ENCODE peak calls at places on chromosomes 13 and 19, in nine cellular contexts. I, B, P, M, L, C, Y, E and J are unnamed samples.

GRCh38 chr19:24054044-24054935 is 32.7 kb upstream of the ZNF254 start:
- DNase-seq in P (peak), M (no peak), E (peak), Y (no peak), I (no peak), L (no peak), B (peak), C (no peak), J (no peak)

GRCh38 chr13:35722438-35723060 is 246.1 kb upstream of the MAB21L1 start:
- DNase-seq in E (no peak), Y (no peak), M (no peak), P (no peak), I (no peak), B (no peak), C (no peak), L (no peak), J (no peak)

GRCh38 chr13:54034047-54034446 is 1005.4 kb downstream of the OLFM4 start:
- DNase-seq in Y (no peak), P (no peak), I (no peak), M (no peak), E (no peak), L (no peak), B (no peak), C (no peak), J (no peak)

GRCh38 chr19:33675501-33676124 is 53.9 kb downstream of the CHST8 start:
- DNase-seq in P (no peak), B (no peak), L (no peak), M (no peak), Y (peak), E (no peak), C (peak), I (no peak), J (peak)

GRCh38 chr19:13615890-13616289 is 109.6 kb upstream of the CACNA1A start:
- DNase-seq in I (no peak), C (no peak), E (no peak), P (no peak), B (no peak), Y (no peak), L (no peak), M (no peak), J (no peak)

GRCh38 chr13:39273953-39274352 is 235.7 kb downstream of the NHLRC3 start:
- DNase-seq in C (no peak), M (no peak), Y (no peak), P (no peak), E (peak), L (no peak), B (no peak), I (peak), J (no peak)

GRCh38 chr19:8811315-8812172 is 20.6 kb downstream of the ZNF558 start:
- DNase-seq in Y (no peak), P (no peak), B (no peak), C (no peak), L (no peak), E (peak), M (no peak), I (no peak), J (no peak)

GRCh38 chr13:66200555-66200954 is 1029.6 kb downstream of the PCDH9 start:
- DNase-seq in P (no peak), Y (no peak), B (no peak), M (no peak), I (no peak), C (no peak), L (no peak), E (no peak), J (no peak)

GRCh38 chr13:20441879-20442278 is 83.8 kb downstream of the CRYL1 start:
- DNase-seq in L (no peak), E (peak), B (no peak), M (no peak), Y (no peak), P (peak), C (no peak), I (no peak), J (no peak)

GRCh38 chr19:45713141-45713540 is 17.6 kb downstream of the FBXO46 start:
- DNase-seq in Y (no peak), B (no peak), E (no peak), L (no peak), I (no peak), P (no peak), C (no peak), M (no peak), J (no peak)

GRCh38 chr13:45340422-45341033 is 455 bp downstream of the TPT1 start:
- DNase-seq in I (peak), P (peak), C (peak), E (peak), Y (peak), B (peak), M (peak), L (peak), J (peak)

GRCh38 chr19:14434157-14434501 is 1.0 kb downstream of the PKN1 start:
- DNase-seq in P (no peak), L (no peak), E (peak), I (no peak), C (no peak), M (no peak), Y (no peak), B (no peak), J (no peak)

GRCh38 chr13:76887070-76887563 is 912 bp upstream of the KCTD12 start:
- DNase-seq in Y (no peak), P (no peak), M (no peak), C (no peak), I (peak), E (no peak), L (no peak), B (no peak), J (no peak)

GRCh38 chr13:84574851-84575250 is 692.6 kb upstream of the SLITRK1 start:
- DNase-seq in Y (no peak), M (no peak), B (no peak), I (no peak), P (no peak), C (no peak), L (no peak), E (peak), J (no peak)

GRCh38 chr13:52002361-52002760 is 8.9 kb downstream of the ATP7B start:
- DNase-seq in C (no peak), E (no peak), P (no peak), M (no peak), L (no peak), Y (no peak), B (no peak), I (no peak), J (no peak)

GRCh38 chr13:114054269-114054668 is 78.2 kb downstream of the RASA3 start:
- DNase-seq in Y (no peak), P (no peak), L (no peak), B (no peak), E (no peak), I (peak), C (no peak), M (no peak), J (no peak)

GRCh38 chr13:113430378-113431110 is 22.7 kb downstream of the ADPRHL1 start:
- DNase-seq in M (no peak), B (no peak), I (no peak), L (no peak), E (no peak), P (no peak), C (no peak), Y (no peak), J (no peak)

GRCh38 chr13:96796234-96796633 is 198.0 kb downstream of the OXGR1 start:
- DNase-seq in B (no peak), L (no peak), P (no peak), C (no peak), I (no peak), Y (no peak), M (no peak), E (peak), J (no peak)

DNA sequence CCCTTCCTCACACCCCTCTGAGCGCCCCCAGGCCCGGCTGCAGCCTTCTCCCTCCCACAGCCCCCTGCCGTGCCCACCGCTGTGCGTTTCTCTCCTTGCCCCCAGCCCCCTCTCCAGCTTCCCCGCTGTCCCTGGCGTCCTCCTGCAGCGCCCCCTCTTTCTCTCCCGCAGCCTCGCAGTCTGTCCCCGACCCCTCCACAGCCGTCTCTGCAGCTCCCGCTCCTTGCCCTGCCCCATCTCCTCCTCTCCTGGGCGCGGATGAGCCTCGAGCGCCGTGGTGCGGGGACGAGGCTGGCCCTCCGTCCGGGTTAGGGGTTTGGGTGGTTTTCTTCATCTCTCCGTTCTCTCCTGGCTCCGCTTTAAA is 1.1 kb downstream of the KMT5C start:
- DNase-seq in B (no peak), M (no peak), E (no peak), L (peak), Y (peak), P (peak), C (no peak), I (peak), J (no peak)
- TF ChIP-seq CTCF in B (peak), M (no peak), E (peak), L (peak), Y (no peak), P (no peak), C (no peak), I (no peak), J (no peak)

GRCh38 chr19:47414469-47414868 is 4.9 kb downstream of the MEIS3 start:
- DNase-seq in B (no peak), L (no peak), M (no peak), I (peak), Y (no peak), E (peak), C (no peak), P (no peak), J (no peak)
- TF ChIP-seq CTCF in B (peak), L (no peak), M (no peak), I (peak), Y (no peak), E (peak), C (no peak), P (peak), J (no peak)

GRCh38 chr13:98482476-98483444 is 94.1 kb downstream of the STK24 start:
- DNase-seq in P (no peak), Y (no peak), M (peak), I (no peak), L (no peak), C (no peak), B (no peak), E (no peak), J (no peak)
- TF ChIP-seq CTCF in P (no peak), Y (no peak), M (no peak), I (no peak), L (peak), C (peak), B (peak), E (peak), J (peak)

GRCh38 chr19:2337329-2337707 is 8.8 kb downstream of the SPPL2B start:
- DNase-seq in B (no peak), Y (peak), C (no peak), P (no peak), I (peak), E (no peak), L (no peak), M (no peak), J (no peak)
- TF ChIP-seq CTCF in B (no peak), Y (peak), C (peak), P (no peak), I (no peak), E (no peak), L (peak), M (no peak), J (peak)